ENCODE peak calls at places on chromosomes 13 and 19, in four cellular contexts. X, G, Z and S are unnamed samples.

GRCh38 chr13:103067751-103068563 is 1.7 kb upstream of the SLC10A2 start:
- DNase-seq in Z (no peak), G (no peak), X (no peak), S (no peak)

GRCh38 chr13:77784531-77784930 is 87.0 kb downstream of the SLAIN1 start:
- DNase-seq in G (no peak), Z (no peak), X (no peak), S (no peak)

GRCh38 chr19:1768248-1768647 is 14.9 kb downstream of the ONECUT3 start:
- DNase-seq in X (no peak), Z (no peak), G (peak), S (no peak)

GRCh38 chr19:8973501-8974091 is 36.6 kb downstream of the MUC16 start:
- DNase-seq in G (no peak), Z (no peak), X (peak), S (no peak)

GRCh38 chr19:38023245-38023644 is 116.2 kb downstream of the SIPA1L3 start:
- DNase-seq in Z (no peak), X (peak), G (no peak), S (no peak)

GRCh38 chr19:18140473-18140872 is 12.5 kb upstream of the PIK3R2 start:
- DNase-seq in G (no peak), X (no peak), Z (no peak), S (no peak)

GRCh38 chr19:40609561-40610395 is 8.6 kb downstream of the LTBP4 start:
- DNase-seq in G (peak), X (peak), Z (peak), S (no peak)

GRCh38 chr13:69389899-69390298 is 717.7 kb upstream of the ATXN8OS start:
- DNase-seq in X (peak), G (no peak), Z (no peak), S (no peak)

GRCh38 chr19:45477713-45478453 is 10.1 kb downstream of the FOSB start:
- DNase-seq in X (no peak), G (no peak), Z (no peak), S (no peak)

GRCh38 chr13:97328222-97328790 is 105.7 kb upstream of the RAP2A start:
- DNase-seq in X (peak), Z (no peak), G (no peak), S (no peak)

GRCh38 chr13:96229356-96229755 is 139.4 kb downstream of the HS6ST3 start:
- DNase-seq in G (no peak), Z (no peak), X (peak), S (no peak)

GRCh38 chr13:114143806-114144605 is 11.6 kb upstream of the RASA3 start:
- DNase-seq in X (no peak), G (no peak), Z (no peak), S (no peak)

GRCh38 chr13:95660981-95661581 is 15.9 kb upstream of the DNAJC3 start:
- DNase-seq in X (peak), G (no peak), Z (no peak), S (no peak)

GRCh38 chr19:11798391-11799296 is at the start of gene ZNF491:
- DNase-seq in X (peak), Z (peak), G (peak), S (peak)

GRCh38 chr19:30927705-30928104 is 421.5 kb downstream of the TSHZ3 start:
- DNase-seq in G (no peak), Z (no peak), X (no peak), S (no peak)

GRCh38 chr19:51366999-51367564 is 894 bp upstream of the ETFB start:
- DNase-seq in G (no peak), Z (no peak), X (peak), S (no peak)

GRCh38 chr13:44471686-44472085 is 98.1 kb downstream of the SERP2 start:
- DNase-seq in X (peak), Z (no peak), G (no peak), S (no peak)

GRCh38 chr13:48004201-48004600 is 3.1 kb upstream of the SUCLA2 start:
- DNase-seq in G (no peak), X (no peak), Z (no peak), S (no peak)

GRCh38 chr13:36819811-36820140 is 754 bp downstream of the RFXAP start:
- DNase-seq in G (no peak), Z (peak), X (peak), S (no peak)

GRCh38 chr13:100235311-100235901 is 146.5 kb downstream of the PCCA start:
- DNase-seq in Z (no peak), G (peak), X (peak), S (no peak)

GRCh38 chr19:28396259-28396940 is 816.6 kb downstream of the UQCRFS1 start:
- DNase-seq in X (no peak), Z (no peak), G (no peak), S (no peak)

GRCh38 chr13:85521586-85521985 is 277.6 kb downstream of the SLITRK6 start:
- DNase-seq in Z (no peak), X (no peak), G (no peak), S (no peak)

GRCh38 chr13:98142427-98143156 is at the start of gene FARP1:
- DNase-seq in X (peak), G (peak), Z (peak), S (peak)

GRCh38 chr19:47745010-47745901 is at the start of gene NOP53:
- DNase-seq in X (peak), Z (peak), G (peak), S (peak)

GRCh38 chr13:20370815-20371421 is 138.8 kb upstream of the GJB6 start:
- DNase-seq in X (no peak), G (no peak), Z (no peak), S (no peak)

GRCh38 chr19:34504809-34505291 is 23.3 kb downstream of the WTIP start:
- DNase-seq in G (no peak), Z (no peak), X (no peak), S (no peak)

GRCh38 chr19:6034512-6034911 is 56.6 kb upstream of the RANBP3 start:
- DNase-seq in G (no peak), X (no peak), Z (no peak), S (no peak)

GRCh38 chr19:17764348-17764747 is 13.1 kb downstream of the FCHO1 start:
- DNase-seq in X (no peak), Z (no peak), G (no peak), S (no peak)

GRCh38 chr19:3852614-3853254 is 16.1 kb downstream of the ZFR2 start:
- DNase-seq in G (no peak), Z (no peak), X (peak), S (no peak)

GRCh38 chr19:47353307-47353712 is 4.2 kb downstream of the DHX34 start:
- DNase-seq in Z (no peak), X (no peak), G (no peak), S (no peak)

GRCh38 chr13:54144809-54145208 is 1116.2 kb downstream of the OLFM4 start:
- DNase-seq in Z (no peak), G (no peak), X (no peak), S (no peak)

GRCh38 chr13:31431722-31432137 is 232.0 kb downstream of the B3GLCT start:
- DNase-seq in Z (peak), G (peak), X (peak), S (no peak)
- TF ChIP-seq CTCF in Z (peak), G (peak), X (peak), S (peak)

GRCh38 chr13:24865158-24865557 is 101.2 kb downstream of the RNF17 start:
- DNase-seq in Z (no peak), X (peak), G (no peak), S (no peak)
- TF ChIP-seq CTCF in Z (no peak), X (peak), G (peak), S (no peak)

GRCh38 chr13:49421391-49421790 is 22.5 kb downstream of the CAB39L start:
- DNase-seq in Z (no peak), G (no peak), X (peak), S (no peak)
- TF ChIP-seq CTCF in Z (no peak), G (peak), X (peak), S (peak)

DNA sequence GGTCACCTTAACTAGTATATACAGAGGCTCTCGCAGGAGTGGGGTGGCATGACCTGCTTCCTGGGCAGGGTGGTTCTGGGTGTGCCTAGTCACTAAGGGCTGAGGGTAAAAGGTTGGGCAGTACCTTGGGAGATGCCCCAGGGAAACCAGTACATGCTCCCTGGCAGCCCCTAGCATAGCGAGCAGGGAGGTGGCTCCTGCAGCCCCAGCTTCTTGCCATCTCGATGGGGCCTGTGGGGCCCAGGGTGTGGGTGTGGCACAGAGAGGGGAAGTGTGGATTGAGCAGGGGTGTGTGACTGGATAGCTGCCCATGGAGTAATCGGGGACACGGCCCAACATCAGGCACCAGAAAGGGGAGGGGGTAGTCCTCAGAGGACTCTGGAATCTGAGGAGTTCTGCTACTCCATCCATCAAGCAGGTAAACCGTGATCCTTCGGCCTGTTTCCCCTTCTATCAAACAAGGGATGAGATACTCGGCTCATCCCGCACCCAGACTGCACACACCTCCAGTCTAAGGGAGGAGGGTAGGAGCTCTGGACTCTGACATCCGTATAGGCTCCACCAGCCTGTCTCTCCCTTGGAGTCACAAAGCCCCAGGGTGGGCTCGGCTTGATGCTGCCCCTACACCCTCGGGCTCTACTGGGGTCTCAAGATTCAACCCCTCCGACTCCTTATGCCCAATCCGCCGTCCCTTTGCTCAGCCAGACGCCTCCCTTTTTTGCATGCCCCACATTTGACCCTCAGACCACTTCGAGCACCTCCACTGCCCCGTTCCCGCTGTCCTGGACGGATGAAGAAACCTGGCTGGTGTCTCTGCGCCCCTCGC is 1.1 kb downstream of the ZBTB45 start:
- DNase-seq in Z (peak), X (no peak), G (no peak), S (no peak)
- TF ChIP-seq CTCF in Z (peak), X (no peak), G (no peak), S (no peak)

DNA sequence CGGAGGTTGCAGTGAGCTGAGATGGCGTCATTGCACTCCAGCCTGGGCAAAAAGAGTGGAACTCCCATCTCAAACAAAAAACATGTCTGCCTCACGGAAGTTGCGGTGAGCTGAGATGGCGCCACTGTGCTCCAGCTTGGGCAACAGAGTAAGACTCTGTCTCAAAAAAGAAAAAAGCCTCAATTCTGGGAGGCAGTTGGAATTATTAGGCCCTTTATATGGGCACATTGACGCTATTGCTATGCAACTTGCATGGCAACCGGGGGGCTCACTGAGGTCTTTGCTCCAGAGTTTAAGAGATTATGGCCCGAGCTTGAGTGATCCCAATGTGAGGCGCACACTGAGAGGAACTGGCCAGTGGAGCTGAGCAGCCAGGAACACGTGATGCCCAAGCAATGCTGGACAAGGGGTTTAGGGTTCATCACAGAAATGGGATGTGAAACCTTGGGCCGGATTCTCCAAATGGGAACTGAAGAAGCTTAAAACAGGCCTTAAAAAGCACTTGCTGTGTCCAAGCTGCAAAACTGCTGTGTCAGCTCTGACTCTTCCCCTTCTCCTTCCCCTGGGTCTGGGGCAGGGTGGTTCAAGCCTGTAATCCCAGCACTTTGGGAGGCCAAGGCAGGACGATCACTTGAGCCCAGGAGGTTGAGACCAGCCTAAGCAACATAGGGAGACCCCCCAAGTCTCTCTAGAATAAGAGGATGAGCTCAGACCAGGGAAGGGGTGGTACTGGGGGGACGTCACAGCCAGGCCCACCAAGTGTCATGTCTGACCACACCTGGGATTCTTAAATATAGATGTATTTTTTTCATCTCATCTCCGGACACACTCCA is 2.5 kb downstream of the FTL start:
- DNase-seq in Z (no peak), X (peak), G (no peak), S (no peak)
- TF ChIP-seq CTCF in Z (no peak), X (no peak), G (no peak), S (no peak)